ENCODE peak calls at places on chromosomes 4 and X, in five cellular contexts. F is frontal cortex; R is astrocyte of the spinal cord; A is neural crest cell; K is stimulated activated naive CD4-positive, alpha-beta T cell. S is an unnamed sample.

GRCh38 chrX:16993791-16994318 is 47.4 kb downstream of the REPS2 start:
- DNase-seq in K (no peak), A (no peak), R (no peak), F (no peak), S (no peak)

GRCh38 chr4:101238706-101239105 is 108.6 kb downstream of the PPP3CA start:
- DNase-seq in R (peak), K (no peak), A (no peak), F (no peak), S (no peak)

GRCh38 chrX:119573840-119574393 is 446 bp upstream of the UBE2A start:
- DNase-seq in F (peak), A (no peak), K (peak), R (peak), S (no peak)

GRCh38 chrX:154011376-154012335 is 8.0 kb downstream of the IRAK1 start:
- DNase-seq in R (no peak), K (no peak), F (no peak), A (no peak), S (no peak)

GRCh38 chrX:64894454-64895038 is 81.7 kb downstream of the ZC4H2 start:
- DNase-seq in A (peak), R (no peak), F (no peak), K (no peak), S (no peak)

GRCh38 chr4:7816771-7817170 is 122.9 kb downstream of the AFAP1 start:
- DNase-seq in K (no peak), A (no peak), F (no peak), R (no peak), S (no peak)

GRCh38 chrX:37474478-37474877 is 97.0 kb upstream of the LANCL3 start:
- DNase-seq in K (no peak), F (no peak), R (no peak), A (no peak), S (no peak)

GRCh38 chr4:158327525-158327924 is 117.2 kb downstream of the TMEM144 start:
- DNase-seq in K (no peak), F (no peak), R (no peak), A (no peak), S (no peak)

GRCh38 chrX:12949927-12950656 is 24.8 kb upstream of the TMSB4X start:
- DNase-seq in A (no peak), R (peak), F (no peak), K (peak), S (peak)

GRCh38 chr4:119955256-119955655 is 111.4 kb downstream of the MAD2L1 start:
- DNase-seq in A (no peak), R (no peak), F (no peak), K (no peak), S (no peak)

GRCh38 chr4:153649572-153649991 is 34.5 kb upstream of the TLR2 start:
- DNase-seq in A (no peak), F (no peak), K (no peak), R (peak), S (no peak)

GRCh38 chr4:5622596-5622995 is 85.8 kb downstream of the EVC2 start:
- DNase-seq in R (no peak), K (no peak), A (no peak), F (no peak), S (no peak)

GRCh38 chr4:53974561-53974960 is 89.8 kb downstream of the CHIC2 start:
- DNase-seq in F (no peak), R (no peak), K (no peak), A (no peak), S (no peak)

S was measured in brain pericyte.